ENCODE peak calls at places on chromosomes 16 and 17, in six cellular contexts. G is PC-3; R is tibial artery; U is cardiac muscle cell; L is left ventricle myocardium inferior; T is effector memory CD4-positive, alpha-beta T cell. B is an unnamed sample. For H3K27me3, the result is how much of the 10 kb centered on the place peaks cover.

GRCh38 chr16:81293909-81294802 is 20.6 kb upstream of the GAN start:
- DNase-seq in U (no peak), R (no peak), T (no peak), L (no peak), G (peak), B (no peak)

GRCh38 chr17:5769936-5770335 is 185.6 kb upstream of the NLRP1 start:
- DNase-seq in T (no peak), L (no peak), U (no peak), R (no peak), G (no peak), B (no peak)

GRCh38 chr16:87311387-87311786 is 5.8 kb downstream of the C16orf95 start:
- DNase-seq in U (no peak), G (no peak), L (no peak), R (no peak), T (no peak), B (no peak)

GRCh38 chr17:67628580-67629013 is 89.1 kb upstream of the NOL11 start:
- DNase-seq in R (no peak), T (no peak), G (no peak), L (peak), U (no peak), B (no peak)

GRCh38 chr16:87223656-87224248 is 93.4 kb downstream of the C16orf95 start:
- DNase-seq in U (no peak), L (no peak), T (no peak), G (peak), R (no peak), B (no peak)

GRCh38 chr17:77214743-77215142 is 74.0 kb downstream of the SEC14L1 start:
- DNase-seq in U (peak), G (peak), T (no peak), L (no peak), R (no peak), B (peak)

GRCh38 chr17:49993423-49994037 is 1.5 kb downstream of the DLX3 start:
- DNase-seq in G (peak), R (peak), L (no peak), T (no peak), U (peak), B (no peak)

GRCh38 chr17:6670999-6671398 is 19.4 kb downstream of the C17orf100 start:
- DNase-seq in T (no peak), U (no peak), L (no peak), G (no peak), R (no peak), B (no peak)

GRCh38 chr17:50102164-50102991 is 7.2 kb downstream of the PDK2 start:
- DNase-seq in R (peak), G (no peak), L (peak), T (no peak), U (no peak), B (no peak)

GRCh38 chr16:49643429-49644142 is 212.3 kb downstream of the ZNF423 start:
- DNase-seq in L (no peak), R (no peak), T (no peak), G (no peak), U (no peak), B (no peak)

GRCh38 chr17:19948100-19948943 is 29.3 kb downstream of the AKAP10 start:
- DNase-seq in U (peak), R (no peak), L (no peak), G (no peak), T (no peak), B (no peak)

GRCh38 chr17:72719582-72720493 is 372.6 kb downstream of the SLC39A11 start:
- DNase-seq in T (no peak), G (no peak), U (no peak), L (no peak), R (no peak), B (no peak)

GRCh38 chr16:66454751-66455150 is 27.7 kb downstream of the BEAN1 start:
- DNase-seq in T (no peak), G (no peak), U (no peak), R (no peak), L (no peak), B (no peak)

GRCh38 chr17:49898547-49899490 is 51.0 kb upstream of the TAC4 start:
- DNase-seq in R (no peak), T (no peak), G (peak), U (peak), L (no peak), B (peak)

GRCh38 chr17:70407501-70407900 is 238.2 kb downstream of the KCNJ2 start:
- DNase-seq in T (no peak), L (no peak), U (no peak), G (no peak), R (no peak), B (no peak)

GRCh38 chr17:36937961-36938565 is 788 bp downstream of the LHX1 start:
- DNase-seq in L (no peak), R (no peak), G (no peak), U (peak), T (no peak), B (no peak)
- H3K27me3 ChIP-seq in L (half or more), R (under half), G (half or more), U (half or more), T (half or more), B (half or more)

GRCh38 chr16:89045181-89045815 is 48.4 kb upstream of the ACSF3 start:
- DNase-seq in G (no peak), T (no peak), L (peak), R (no peak), U (no peak), B (no peak)

GRCh38 chr16:89045881-89046280 is 47.8 kb upstream of the ACSF3 start:
- DNase-seq in T (no peak), L (no peak), R (no peak), G (no peak), U (no peak), B (no peak)

GRCh38 chr16:89042711-89043551 is 50.7 kb upstream of the ACSF3 start:
- DNase-seq in G (no peak), R (no peak), U (no peak), L (no peak), T (no peak), B (no peak)

GRCh38 chr16:89043636-89044393 is 49.8 kb upstream of the ACSF3 start:
- DNase-seq in G (no peak), R (no peak), L (no peak), T (no peak), U (no peak), B (no peak)

DNA sequence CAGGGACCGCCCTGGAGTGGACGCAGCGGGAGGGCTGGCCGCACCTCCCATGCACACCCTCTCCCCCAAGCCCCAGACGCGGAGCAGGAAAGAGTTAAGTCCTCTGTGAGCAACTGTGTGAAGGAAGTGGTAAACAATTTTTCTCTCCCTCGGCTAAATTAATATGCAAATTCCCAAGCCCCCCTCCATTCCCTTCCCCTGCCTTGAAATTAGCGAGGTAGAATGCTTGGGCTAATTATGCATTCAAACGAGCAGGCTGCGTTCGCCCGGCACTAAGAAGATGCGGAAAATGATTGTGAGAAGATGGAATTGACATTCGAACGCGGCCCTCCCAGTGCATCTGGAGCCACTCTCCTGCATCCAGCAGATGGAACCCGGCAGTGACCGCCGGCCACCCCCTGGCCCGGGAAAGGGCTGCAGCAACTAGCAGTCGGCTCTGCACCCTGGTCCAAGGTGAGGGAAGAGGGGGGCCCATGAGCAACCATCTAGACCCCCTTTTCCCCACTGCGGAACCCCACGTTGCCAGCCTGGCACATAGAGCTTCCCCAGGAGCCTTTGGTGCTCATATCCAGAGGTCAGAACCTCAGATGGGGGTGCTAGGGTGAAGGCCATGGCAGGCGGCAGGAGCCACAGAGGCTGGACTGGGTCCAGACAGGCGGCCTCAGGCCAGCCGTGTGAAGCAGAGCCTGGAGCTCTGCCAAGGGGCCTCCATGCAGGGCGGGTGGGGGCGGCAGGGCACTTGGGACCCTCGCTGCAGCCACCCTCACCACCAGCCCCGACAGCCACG is 49.1 kb upstream of the ACSF3 start:
- DNase-seq in T (no peak), U (no peak), L (peak), G (no peak), R (no peak), B (no peak)
- H3K27me3 ChIP-seq in T (under half), U (under half), L (half or more), G (under half), R (under half), B (under half)

GRCh38 chr16:12343913-12344312 is 367.4 kb downstream of the SNX29 start:
- DNase-seq in L (no peak), G (no peak), U (no peak), T (no peak), R (peak), B (no peak)
- H3K27me3 ChIP-seq in L (under half), G (under half), U (under half), T (under half), R (under half), B (under half)

DNA sequence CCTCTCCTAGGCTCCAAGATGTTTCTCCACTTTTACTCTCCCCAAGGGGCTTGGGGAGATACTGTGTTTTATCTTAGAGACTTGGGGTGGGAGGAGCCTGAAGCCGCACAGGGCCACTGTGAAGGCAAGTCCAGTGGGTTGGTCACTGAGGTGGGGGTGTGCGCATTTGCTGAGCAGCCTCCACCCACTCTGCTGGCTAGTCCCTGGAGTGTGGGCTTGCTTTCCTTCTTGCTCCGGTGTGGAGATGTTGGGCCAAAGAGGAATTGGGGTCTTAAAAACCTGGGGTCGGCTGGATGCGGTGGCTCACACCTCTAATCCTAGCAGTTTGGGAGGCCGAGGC is 4.0 kb upstream of the CLDN9 start:
- DNase-seq in L (no peak), U (peak), T (no peak), R (no peak), G (no peak), B (no peak)
- H3K27me3 ChIP-seq in L (half or more), U (under half), T (under half), R (under half), G (under half), B (under half)

GRCh38 chr17:44367219-44367618 is 3.6 kb upstream of the FAM171A2 start:
- DNase-seq in T (no peak), U (no peak), L (no peak), G (no peak), R (no peak), B (no peak)
- H3K27me3 ChIP-seq in T (under half), U (under half), L (half or more), G (under half), R (under half), B (under half)

GRCh38 chr17:48649741-48650140 is 23.6 kb upstream of the HOXB9 start:
- DNase-seq in U (no peak), R (no peak), L (no peak), G (no peak), T (no peak), B (no peak)
- H3K27me3 ChIP-seq in U (half or more), R (under half), L (half or more), G (under half), T (under half), B (under half)

GRCh38 chr17:79566251-79566955 is 44.4 kb downstream of the RBFOX3 start:
- DNase-seq in G (no peak), L (no peak), R (no peak), U (no peak), T (no peak), B (no peak)
- H3K27me3 ChIP-seq in G (half or more), L (half or more), R (under half), U (under half), T (under half), B (under half)

GRCh38 chr16:1846416-1846815 is 19.4 kb downstream of the FAHD1 start:
- DNase-seq in U (no peak), T (no peak), R (no peak), G (no peak), L (no peak), B (no peak)
- H3K27me3 ChIP-seq in U (under half), T (under half), R (under half), G (under half), L (under half), B (under half)

GRCh38 chr16:86039606-86040005 is 140.6 kb downstream of the IRF8 start:
- DNase-seq in L (no peak), T (no peak), G (no peak), R (no peak), U (no peak), B (no peak)
- H3K27me3 ChIP-seq in L (half or more), T (under half), G (under half), R (under half), U (under half), B (under half)